ENCODE peak calls at places on chromosome 19, in seven cellular contexts. V, I, R, Z, B, A and C are unnamed samples.

GRCh38 chr19:32976223-32976805 is 4.3 kb downstream of the FAAP24 start:
- DNase-seq in A (peak), I (peak), V (peak), R (peak), B (peak), Z (peak), C (no peak)

GRCh38 chr19:46018729-46019251 is 4.1 kb downstream of the PGLYRP1 start:
- DNase-seq in B (no peak), R (no peak), V (no peak), Z (no peak), A (no peak), I (no peak), C (no peak)

GRCh38 chr19:55947532-55947931 is at the start of gene NLRP8:
- DNase-seq in I (no peak), A (no peak), V (no peak), B (no peak), R (no peak), Z (no peak), C (no peak)

GRCh38 chr19:34305221-34306058 is 51.1 kb downstream of the GARRE1 start:
- DNase-seq in I (no peak), A (no peak), R (no peak), V (no peak), Z (no peak), B (no peak), C (no peak)

GRCh38 chr19:28024920-28025319 is 1188.0 kb downstream of the UQCRFS1 start:
- DNase-seq in I (no peak), Z (no peak), A (no peak), V (no peak), B (no peak), R (no peak), C (no peak)

GRCh38 chr19:47430041-47430802 is 10.9 kb upstream of the MEIS3 start:
- DNase-seq in I (peak), A (no peak), V (no peak), B (no peak), Z (no peak), R (peak), C (no peak)

GRCh38 chr19:38162094-38162493 is 61.9 kb downstream of the DPF1 start:
- DNase-seq in Z (no peak), B (no peak), V (no peak), A (no peak), I (no peak), R (no peak), C (peak)

GRCh38 chr19:33518541-33518940 is 3.0 kb downstream of the PEPD start:
- DNase-seq in V (no peak), B (no peak), R (no peak), I (no peak), Z (no peak), A (no peak), C (no peak)

GRCh38 chr19:16326401-16327130 is 1.9 kb downstream of the KLF2 start:
- DNase-seq in V (no peak), I (peak), A (no peak), R (no peak), B (no peak), Z (no peak), C (no peak)

GRCh38 chr19:5850743-5851293 is 431 bp downstream of the FUT3 start:
- DNase-seq in Z (peak), A (peak), V (peak), R (peak), B (no peak), I (peak), C (no peak)

GRCh38 chr19:52453324-52454094 is at the start of gene ZNF578:
- DNase-seq in I (peak), V (peak), Z (peak), B (peak), A (no peak), R (peak), C (peak)

GRCh38 chr19:47253467-47253881 is 2.9 kb upstream of the CCDC9 start:
- DNase-seq in V (no peak), I (peak), A (peak), Z (no peak), R (no peak), B (no peak), C (no peak)

GRCh38 chr19:32201661-32202060 is 143.7 kb upstream of the ZNF507 start:
- DNase-seq in B (no peak), I (no peak), Z (no peak), V (no peak), R (no peak), A (peak), C (no peak)

GRCh38 chr19:47157455-47158321 is 27.1 kb downstream of the SAE1 start:
- DNase-seq in B (no peak), I (peak), A (peak), R (peak), V (no peak), Z (no peak), C (peak)

GRCh38 chr19:49515767-49516166 is 3.3 kb downstream of the FCGRT start:
- DNase-seq in I (no peak), R (no peak), B (no peak), A (no peak), V (no peak), Z (no peak), C (no peak)